ENCODE peak calls at places on chromosomes 16 and 17, in six cellular contexts. H is HCT116, Z is K562, G is H1, P is GM12878, M is HepG2. N is an unnamed sample.

GRCh38 chr17:73924083-73924482 is 279.4 kb upstream of the RPL38 start:
- DNase-seq in M (no peak), G (no peak), P (no peak), H (no peak), Z (no peak), N (no peak)

GRCh38 chr17:6387858-6388257 is 47.1 kb downstream of the AIPL1 start:
- DNase-seq in P (no peak), H (no peak), M (no peak), G (no peak), Z (no peak), N (no peak)

GRCh38 chr16:58011652-58012051 is 10.4 kb downstream of the USB1 start:
- DNase-seq in P (no peak), M (peak; percentile 41), Z (no peak), G (no peak), H (no peak), N (no peak)

GRCh38 chr17:44348234-44348987 is 3.3 kb downstream of the GRN start:
- DNase-seq in H (no peak), Z (no peak), P (peak; percentile 91), G (no peak), M (no peak), N (no peak)

GRCh38 chr17:5011928-5012327 is 14.2 kb downstream of the KIF1C start:
- DNase-seq in G (no peak), H (no peak), M (no peak), P (peak; percentile 53), Z (no peak), N (no peak)

GRCh38 chr17:28534740-28535375 is 17.6 kb downstream of the UNC119 start:
- DNase-seq in H (no peak), G (no peak), Z (no peak), P (no peak), M (no peak), N (no peak)

GRCh38 chr17:46770818-46771600 is 47.5 kb downstream of the WNT3 start:
- DNase-seq in G (no peak), M (peak; percentile 50), Z (peak; percentile 72), H (no peak), P (no peak), N (peak; percentile 52)

GRCh38 chr17:43140396-43141332 is 15.5 kb upstream of the BRCA1 start:
- DNase-seq in H (no peak), P (no peak), G (no peak), Z (no peak), M (no peak), N (no peak)

GRCh38 chr17:78127240-78127887 is 1.2 kb downstream of the TMC6 start:
- DNase-seq in Z (peak; percentile 86), H (no peak), M (peak; percentile 93), P (no peak), G (no peak), N (no peak)

GRCh38 chr16:31819948-31820347 is 53.7 kb upstream of the ZNF267 start:
- DNase-seq in G (no peak), P (no peak), M (no peak), H (no peak), Z (no peak), N (no peak)

GRCh38 chr16:66895697-66895995 is 15.3 kb downstream of the PDP2 start:
- DNase-seq in Z (no peak), P (no peak), M (no peak), G (no peak), H (no peak), N (no peak)

GRCh38 chr17:79138826-79139225 is 64.2 kb downstream of the ENGASE start:
- DNase-seq in P (no peak), M (no peak), Z (no peak), G (no peak), H (no peak), N (no peak)

GRCh38 chr16:54193013-54193655 is 93.5 kb downstream of the IRX3 start:
- DNase-seq in M (no peak), Z (no peak), G (no peak), P (no peak), H (no peak), N (no peak)

GRCh38 chr17:71071837-71072236 is 902.5 kb downstream of the KCNJ2 start:
- DNase-seq in Z (no peak), P (no peak), M (peak; percentile 11), G (no peak), H (peak; percentile 98), N (no peak)

GRCh38 chr17:79845601-79845949 is 6.3 kb upstream of the CBX4 start:
- DNase-seq in P (no peak), Z (peak; percentile 88), G (no peak), H (no peak), M (peak; percentile 50), N (no peak)

GRCh38 chr17:63702223-63702577 is 2.3 kb upstream of the LIMD2 start:
- DNase-seq in P (no peak), H (no peak), M (no peak), Z (no peak), G (no peak), N (no peak)

GRCh38 chr17:45719335-45720071 is 64.6 kb upstream of the CRHR1 start:
- DNase-seq in P (no peak), Z (peak; percentile 39), M (peak; percentile 41), G (no peak), H (peak; percentile 64), N (peak; percentile 39)
- TF ChIP-seq ATF3 in P (no peak), Z (no peak), M (no peak), G (no peak), H (no peak), N (no peak)

GRCh38 chr17:65799454-65799853 is 238.0 kb upstream of the AXIN2 start:
- DNase-seq in G (no peak), P (no peak), Z (no peak), H (no peak), M (no peak), N (no peak)

GRCh38 chr17:65801513-65801912 is 240.1 kb upstream of the AXIN2 start:
- DNase-seq in P (no peak), M (no peak), H (no peak), G (no peak), Z (no peak), N (no peak)

GRCh38 chr17:65800655-65801054 is 239.2 kb upstream of the AXIN2 start:
- DNase-seq in P (no peak), M (no peak), H (no peak), Z (no peak), G (no peak), N (no peak)

GRCh38 chr17:65797809-65798208 is 236.4 kb upstream of the AXIN2 start:
- DNase-seq in G (peak; percentile 7), H (no peak), M (peak; percentile 50), P (no peak), Z (peak; percentile 24), N (peak; percentile 67)

GRCh38 chr17:65799869-65800268 is 238.4 kb upstream of the AXIN2 start:
- DNase-seq in H (no peak), G (no peak), Z (no peak), M (no peak), P (no peak), N (no peak)
- TF ChIP-seq ATF3 in H (no peak), G (no peak), Z (no peak), M (no peak), P (no peak), N (no peak)

GRCh38 chr17:50361561-50362480 is 11.2 kb downstream of the MRPL27 start:
- DNase-seq in P (no peak), G (peak; percentile 34), Z (peak; percentile 95), M (peak; percentile 75), H (peak; percentile 60), N (peak; percentile 61)
- TF ChIP-seq ATF3 in P (no peak), G (no peak), Z (peak; percentile 17), M (no peak), H (no peak), N (no peak)

GRCh38 chr16:85112364-85112763 is at the start of gene CIBAR2:
- DNase-seq in P (no peak), G (no peak), M (no peak), H (no peak), Z (no peak), N (no peak)
- TF ChIP-seq ATF3 in P (no peak), G (no peak), M (no peak), H (no peak), Z (no peak), N (no peak)